ENCODE peak calls at places on chromosomes 16 and 17, in ten cellular contexts. N is upper lobe of right lung; Z is heart left ventricle; T is adipocyte; Q is RWPE2; K is right atrium auricular region; I is psoas muscle; F is GM23248; R is Peyer's patch; D is CD4-positive, alpha-beta T cell. E is an unnamed sample.
A peak's percentile ranks its signal among the peaks of the same experiment; 100 is the strongest.

GRCh38 chr17:27181935-27182334 is 112.0 kb upstream of the WSB1 start:
- DNase-seq in N (no peak), Z (no peak), T (no peak), Q (no peak), K (no peak), I (no peak), F (no peak), R (no peak), D (no peak), E (no peak)

GRCh38 chr17:29977836-29978235 is 36.4 kb downstream of the EFCAB5 start:
- DNase-seq in N (no peak), Z (no peak), T (peak; percentile 52), Q (no peak), K (no peak), I (no peak), F (peak; percentile 90), R (no peak), D (no peak), E (no peak)

GRCh38 chr17:68698761-68699160 is 97.6 kb upstream of the FAM20A start:
- DNase-seq in N (no peak), Z (no peak), T (no peak), Q (no peak), K (peak; percentile 62), I (no peak), F (peak; percentile 14), R (no peak), D (no peak), E (no peak)

GRCh38 chr16:80433617-80434016 is 107.2 kb upstream of the DYNLRB2 start:
- DNase-seq in N (no peak), Z (no peak), T (no peak), Q (no peak), K (no peak), I (no peak), F (peak; percentile 20), R (no peak), D (no peak), E (no peak)

GRCh38 chr17:65472602-65473001 is 88.8 kb downstream of the AXIN2 start:
- DNase-seq in N (peak; percentile 85), Z (no peak), T (peak; percentile 89), Q (no peak), K (peak; percentile 82), I (peak; percentile 66), F (peak; percentile 85), R (no peak), D (no peak), E (no peak)

GRCh38 chr17:82917656-82918345 is 78.0 kb upstream of the ZNF750 start:
- DNase-seq in N (no peak), Z (no peak), T (peak; percentile 7), Q (no peak), K (no peak), I (no peak), F (peak; percentile 26), R (no peak), D (peak; percentile 35), E (no peak)

GRCh38 chr16:49084628-49085390 is 196.8 kb downstream of the CBLN1 start:
- DNase-seq in N (no peak), Z (no peak), T (no peak), Q (no peak), K (no peak), I (no peak), F (no peak), R (no peak), D (no peak), E (no peak)

GRCh38 chr16:81265658-81266451 is 27.4 kb downstream of the BCO1 start:
- DNase-seq in N (peak; percentile 72), Z (peak; percentile 91), T (peak; percentile 77), Q (no peak), K (peak; percentile 65), I (peak; percentile 48), F (peak; percentile 10), R (peak; percentile 70), D (no peak), E (no peak)

GRCh38 chr17:75843577-75844529 is at the start of gene UNC13D:
- DNase-seq in N (no peak), Z (no peak), T (no peak), Q (peak; percentile 66), K (no peak), I (no peak), F (no peak), R (peak; percentile 85), D (peak; percentile 67), E (peak; percentile 61)

GRCh38 chr17:77741109-77741508 is 217.4 kb upstream of the TNRC6C start:
- DNase-seq in N (peak; percentile 57), Z (no peak), T (no peak), Q (peak; percentile 29), K (no peak), I (no peak), F (no peak), R (no peak), D (peak; percentile 38), E (peak; percentile 6)

GRCh38 chr16:19294156-19294649 is 8.7 kb downstream of the CLEC19A start:
- DNase-seq in N (peak; percentile 81), Z (peak; percentile 82), T (no peak), Q (no peak), K (peak; percentile 73), I (peak; percentile 49), F (no peak), R (peak; percentile 63), D (no peak), E (no peak)

GRCh38 chr17:78957076-78957475 is 22.6 kb downstream of the LGALS3BP start:
- DNase-seq in N (no peak), Z (no peak), T (no peak), Q (no peak), K (no peak), I (no peak), F (peak; percentile 71), R (no peak), D (no peak), E (no peak)

GRCh38 chr17:11326492-11326891 is 85.5 kb downstream of the SHISA6 start:
- DNase-seq in N (no peak), Z (no peak), T (no peak), Q (no peak), K (no peak), I (no peak), F (no peak), R (no peak), D (no peak), E (no peak)

GRCh38 chr16:1680361-1680760 is 2.3 kb downstream of the JPT2 start:
- DNase-seq in N (no peak), Z (no peak), T (no peak), Q (no peak), K (no peak), I (no peak), F (no peak), R (no peak), D (no peak), E (no peak)

GRCh38 chr17:81463506-81463905 is 49.1 kb downstream of the ACTG1 start:
- DNase-seq in N (no peak), Z (no peak), T (no peak), Q (no peak), K (no peak), I (no peak), F (no peak), R (no peak), D (no peak), E (peak; percentile 21)

GRCh38 chr17:37713624-37714023 is 31.2 kb downstream of the HNF1B start:
- DNase-seq in N (peak; percentile 91), Z (no peak), T (no peak), Q (no peak), K (no peak), I (no peak), F (no peak), R (no peak), D (no peak), E (no peak)

GRCh38 chr16:66274335-66275110 is 92.0 kb upstream of the CDH5 start:
- DNase-seq in N (no peak), Z (no peak), T (peak; percentile 77), Q (no peak), K (no peak), I (no peak), F (peak; percentile 57), R (peak; percentile 18), D (no peak), E (peak; percentile 23)

GRCh38 chr16:64158941-64159588 is 962.8 kb downstream of the CDH11 start:
- DNase-seq in N (no peak), Z (no peak), T (no peak), Q (no peak), K (no peak), I (no peak), F (no peak), R (no peak), D (no peak), E (no peak)
- H3K9me3 ChIP-seq in N (no peaks in the 10 kb centered on the region), Z (no peaks in the 10 kb centered on the region), T (no peaks in the 10 kb centered on the region), Q (no peaks in the 10 kb centered on the region), K (no peaks in the 10 kb centered on the region), I (no peaks in the 10 kb centered on the region), F (no peaks in the 10 kb centered on the region), R (no peaks in the 10 kb centered on the region), D (peaks cover 4% of the 10 kb centered on the region), E (no peaks in the 10 kb centered on the region)

DNA sequence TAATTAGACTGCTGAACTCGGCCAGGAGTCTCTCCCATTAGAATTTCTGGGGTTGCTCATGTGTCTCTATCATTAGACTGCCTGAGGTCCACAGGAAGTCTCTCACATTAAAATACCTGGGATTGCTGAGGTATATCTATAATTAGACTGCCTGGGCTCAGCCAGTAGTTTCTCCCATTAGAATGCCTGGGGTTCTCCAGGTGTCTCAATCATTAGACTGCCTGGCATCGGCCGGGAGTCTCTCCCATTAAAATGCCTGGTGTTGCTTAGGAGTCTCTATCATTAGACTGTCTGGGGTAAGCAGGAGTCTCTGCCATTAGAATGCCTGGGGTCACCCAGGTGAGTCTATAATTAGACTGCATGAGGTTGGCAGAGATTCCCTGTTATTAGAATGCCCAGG is 2233.4 kb downstream of the TP53TG3F start:
- DNase-seq in N (no peak), Z (no peak), T (no peak), Q (peak; percentile 7), K (no peak), I (no peak), F (no peak), R (no peak), D (no peak), E (no peak)
- H3K9me3 ChIP-seq in N (peaks cover 15% of the 10 kb centered on the region), Z (peaks cover 34% of the 10 kb centered on the region), T (peaks cover 5% of the 10 kb centered on the region), Q (peaks cover 7% of the 10 kb centered on the region), K (peaks cover 14% of the 10 kb centered on the region), I (peaks cover 9% of the 10 kb centered on the region), F (no peaks in the 10 kb centered on the region), R (peaks cover 7% of the 10 kb centered on the region), D (peaks cover 54% of the 10 kb centered on the region), E (peaks cover 10% of the 10 kb centered on the region)

GRCh38 chr17:8930664-8931063 is 34.8 kb downstream of the PIK3R5 start:
- DNase-seq in N (no peak), Z (no peak), T (no peak), Q (no peak), K (no peak), I (no peak), F (no peak), R (no peak), D (no peak), E (no peak)
- H3K9me3 ChIP-seq in N (peaks cover 17% of the 10 kb centered on the region), Z (peaks cover 26% of the 10 kb centered on the region), T (peaks cover 51% of the 10 kb centered on the region), Q (peaks cover 15% of the 10 kb centered on the region), K (peaks cover 32% of the 10 kb centered on the region), I (peaks cover 18% of the 10 kb centered on the region), F (peaks cover 6% of the 10 kb centered on the region), R (no peaks in the 10 kb centered on the region), D (peaks cover 33% of the 10 kb centered on the region), E (peaks cover 8% of the 10 kb centered on the region)

GRCh38 chr16:31767267-31767666 is 106.3 kb upstream of the ZNF267 start:
- DNase-seq in N (no peak), Z (no peak), T (no peak), Q (no peak), K (no peak), I (no peak), F (no peak), R (no peak), D (no peak), E (no peak)

DNA sequence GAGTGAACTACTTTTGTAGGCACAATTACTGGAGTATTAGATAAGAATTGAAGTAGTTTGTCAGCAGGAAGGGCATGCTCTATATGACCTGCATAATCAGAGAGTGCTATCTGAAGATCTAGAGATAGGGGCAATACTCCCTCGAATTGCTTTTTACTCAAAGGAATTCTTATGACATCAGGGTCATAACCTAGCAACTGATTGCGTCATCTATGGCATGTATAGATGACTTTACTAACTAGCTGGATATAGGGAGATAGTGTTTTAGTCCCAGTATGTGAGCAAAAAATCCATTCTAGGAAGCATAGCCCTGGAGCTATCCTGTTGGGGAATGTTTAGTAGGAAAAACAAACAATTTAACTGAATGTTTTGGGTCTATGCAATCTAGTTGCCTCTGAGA is 109.5 kb upstream of the ZNF267 start:
- DNase-seq in N (no peak), Z (no peak), T (no peak), Q (no peak), K (no peak), I (no peak), F (no peak), R (no peak), D (no peak), E (no peak)
- H3K9me3 ChIP-seq in N (peaks cover 85% of the 10 kb centered on the region), Z (peaks cover 88% of the 10 kb centered on the region), T (peaks cover 90% of the 10 kb centered on the region), Q (peaks cover 11% of the 10 kb centered on the region), K (peaks cover 93% of the 10 kb centered on the region), I (peaks cover 81% of the 10 kb centered on the region), F (peaks cover 15% of the 10 kb centered on the region), R (peaks cover 48% of the 10 kb centered on the region), D (peaks cover 78% of the 10 kb centered on the region), E (peaks cover 9% of the 10 kb centered on the region)

E was measured in CD4-positive, alpha-beta memory T cell.